ENCODE peak calls at places on chromosomes 7 and 10, in four cellular contexts. D is breast epithelium, O is RWPE1, I is OCI-LY7. S is an unnamed sample.
A peak's percentile ranks its signal among the peaks of the same experiment; 100 is the strongest.

GRCh38 chr10:73917566-73918305 is 6.8 kb downstream of the PLAU start:
- DNase-seq in D (no peak), O (no peak), I (no peak), S (no peak)

GRCh38 chr10:19917756-19918478 is 101.7 kb downstream of the PLXDC2 start:
- DNase-seq in D (no peak), O (no peak), I (no peak), S (no peak)

GRCh38 chr7:31758770-31759169 is 71.8 kb downstream of the PPP1R17 start:
- DNase-seq in D (no peak), O (no peak), I (no peak), S (no peak)

GRCh38 chr10:3829193-3830050 is 44.4 kb upstream of the KLF6 start:
- DNase-seq in D (no peak), O (no peak), I (no peak), S (no peak)

GRCh38 chr10:126391162-126391880 is 3.0 kb upstream of the ADAM12 start:
- DNase-seq in D (no peak), O (no peak), I (no peak), S (no peak)

GRCh38 chr7:79854621-79855020 is 280.0 kb upstream of the GNAI1 start:
- DNase-seq in D (no peak), O (no peak), I (no peak), S (no peak)

GRCh38 chr7:1695800-1696454 is 25.9 kb downstream of the ELFN1 start:
- DNase-seq in D (peak; percentile 25), O (no peak), I (no peak), S (no peak)

GRCh38 chr7:92115821-92116220 is 18.5 kb downstream of the CYP51A1 start:
- DNase-seq in D (no peak), O (no peak), I (no peak), S (no peak)

GRCh38 chr10:22344781-22345300 is 455 bp upstream of the SPAG6 start:
- DNase-seq in D (no peak), O (no peak), I (no peak), S (no peak)

GRCh38 chr7:154575497-154575896 is 427.4 kb downstream of the PAXIP1 start:
- DNase-seq in D (no peak), O (no peak), I (no peak), S (no peak)

GRCh38 chr7:128869138-128869943 is 6.7 kb downstream of the ATP6V1F start:
- DNase-seq in D (no peak), O (no peak), I (peak; percentile 59), S (peak; percentile 78)
- TF ChIP-seq CTCF in D (peak; percentile 7), O (peak; percentile 70), I (no peak), S (peak; percentile 40)

DNA sequence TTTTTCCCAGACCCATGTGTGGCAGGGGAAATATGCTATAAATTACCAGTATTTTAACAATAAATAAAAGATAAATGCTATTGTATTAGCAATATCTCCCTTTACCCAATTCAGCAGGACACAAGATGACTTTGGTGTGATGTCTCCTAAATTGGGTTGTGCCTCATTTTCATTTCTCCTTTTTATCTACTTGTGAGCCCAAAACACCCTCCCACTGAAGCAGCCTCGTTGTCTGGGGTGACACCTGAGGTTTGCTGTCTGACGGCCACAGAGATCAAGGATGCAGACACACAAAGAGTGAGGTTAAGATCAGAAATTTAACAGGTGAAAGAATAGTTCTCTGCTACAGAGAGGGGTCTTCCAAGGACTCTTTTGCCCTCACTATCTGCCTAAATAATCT is 27.1 kb upstream of the CC2D2B start:
- DNase-seq in D (no peak), O (no peak), I (no peak), S (peak; percentile 29)
- TF ChIP-seq CTCF in D (no peak), O (no peak), I (no peak), S (no peak)

GRCh38 chr7:22725585-22725984 is 1.4 kb upstream of the IL6 start:
- DNase-seq in D (no peak), O (no peak), I (peak; percentile 39), S (peak; percentile 59)
- TF ChIP-seq CTCF in D (no peak), O (no peak), I (peak; percentile 51), S (peak; percentile 37)

DNA sequence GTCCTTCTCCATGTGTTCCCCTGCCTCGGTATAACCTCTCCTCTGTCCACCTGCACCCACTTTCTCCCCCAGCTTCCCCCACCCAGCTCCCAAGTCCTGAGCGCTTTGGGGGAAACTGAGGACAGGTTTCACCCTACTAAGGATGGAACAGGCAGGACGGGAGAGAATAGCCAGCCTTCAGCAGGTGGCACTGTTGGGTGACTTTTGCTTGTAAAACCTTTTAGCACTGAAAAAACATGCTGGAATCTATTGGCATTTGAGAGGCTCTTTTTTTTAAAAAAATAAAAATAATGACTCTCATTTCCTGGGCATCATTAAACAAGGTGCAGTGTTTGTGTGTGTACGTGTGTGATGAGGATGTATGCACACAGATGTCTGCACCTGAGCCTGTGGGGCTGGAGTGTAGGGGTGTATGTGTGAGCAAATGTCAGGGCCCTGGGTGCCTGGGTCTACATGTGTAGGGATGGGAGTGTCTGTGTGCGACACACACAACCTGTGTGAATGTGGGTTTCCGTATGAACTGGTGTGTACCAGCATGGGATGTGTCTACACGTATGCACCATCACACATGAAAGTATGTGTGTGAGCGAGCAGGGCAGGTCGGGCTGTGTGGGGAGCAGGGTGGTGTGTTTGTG is 177.9 kb downstream of the RPS24 start:
- DNase-seq in D (no peak), O (no peak), I (peak; percentile 33), S (no peak)
- TF ChIP-seq CTCF in D (peak; percentile 38), O (peak; percentile 14), I (peak; percentile 74), S (peak; percentile 34)

S was measured in GM13977.